ENCODE peak calls at places on chromosomes 11 and 22, in six cellular contexts. Z is endothelial cell of umbilical vein, E is psoas muscle, P is GM06990, G is astrocyte of the spinal cord, Q is kidney epithelial cell. L is an unnamed sample.

GRCh38 chr22:40479887-40480538 is 109.6 kb downstream of the SGSM3 start:
- DNase-seq in Z (no peak), P (no peak), E (no peak), Q (no peak), G (no peak), L (no peak)

GRCh38 chr11:77517226-77517625 is 43.3 kb upstream of the PAK1 start:
- DNase-seq in E (no peak), P (no peak), Q (no peak), G (peak; percentile 20), Z (peak; percentile 79), L (no peak)

GRCh38 chr11:15333407-15333806 is 218.7 kb downstream of the INSC start:
- DNase-seq in G (no peak), E (no peak), Z (no peak), P (no peak), Q (no peak), L (no peak)

GRCh38 chr11:118200901-118201680 is 23.7 kb downstream of the JAML start:
- DNase-seq in P (no peak), Q (no peak), Z (no peak), G (no peak), E (no peak), L (no peak)

GRCh38 chr22:47174096-47174495 is 411.6 kb downstream of the TBC1D22A start:
- DNase-seq in G (no peak), E (no peak), P (peak; percentile 3), Q (no peak), Z (no peak), L (no peak)

GRCh38 chr11:21710791-21711190 is 482.1 kb upstream of the ANO5 start:
- DNase-seq in Q (no peak), P (no peak), Z (no peak), E (no peak), G (no peak), L (no peak)

GRCh38 chr22:40819741-40820140 is 595 bp upstream of the SLC25A17 start:
- DNase-seq in Z (no peak), Q (no peak), P (no peak), E (no peak), G (no peak), L (no peak)

GRCh38 chr22:31678748-31679147 is 16.7 kb upstream of the PISD start:
- DNase-seq in Z (no peak), E (no peak), G (no peak), Q (no peak), P (no peak), L (no peak)

GRCh38 chr11:126544311-126545056 is 189.0 kb downstream of the ST3GAL4 start:
- DNase-seq in G (peak; percentile 73), Q (peak; percentile 19), Z (peak; percentile 34), P (no peak), E (no peak), L (no peak)

GRCh38 chr11:35598254-35599125 is 19.8 kb upstream of the FJX1 start:
- DNase-seq in E (no peak), P (peak; percentile 39), Z (no peak), G (no peak), Q (no peak), L (no peak)

GRCh38 chr22:23784215-23784732 is 2.5 kb upstream of the SMARCB1 start:
- DNase-seq in E (no peak), P (no peak), G (peak; percentile 54), Q (no peak), Z (no peak), L (peak; percentile 51)

GRCh38 chr11:129737535-129738230 is 78.0 kb upstream of the TMEM45B start:
- DNase-seq in E (no peak), G (no peak), Q (no peak), P (no peak), Z (no peak), L (no peak)

GRCh38 chr22:44366372-44367310 is 53.9 kb upstream of the SHISAL1 start:
- DNase-seq in Q (no peak), P (no peak), E (peak; percentile 12), G (no peak), Z (peak; percentile 11), L (no peak)

GRCh38 chr11:21933095-21933494 is 259.8 kb upstream of the ANO5 start:
- DNase-seq in Z (no peak), G (no peak), E (no peak), Q (no peak), P (no peak), L (no peak)

GRCh38 chr11:2305140-2305861 is 3.5 kb downstream of the TSPAN32 start:
- DNase-seq in G (peak; percentile 59), Z (peak; percentile 56), Q (no peak), P (peak; percentile 57), E (peak; percentile 87), L (peak; percentile 20)

GRCh38 chr11:12117200-12117995 is 7.0 kb downstream of the MICAL2 start:
- DNase-seq in Q (no peak), E (no peak), G (no peak), P (no peak), Z (no peak), L (no peak)

GRCh38 chr22:21563912-21564311 is 3.6 kb upstream of the UBE2L3 start:
- DNase-seq in P (no peak), G (no peak), Q (no peak), E (no peak), Z (no peak), L (no peak)

GRCh38 chr11:117395476-117395875 is 67.8 kb downstream of the CEP164 start:
- DNase-seq in P (no peak), Q (no peak), Z (no peak), G (no peak), E (no peak), L (no peak)

GRCh38 chr22:42368379-42369249 is 63.6 kb downstream of the NFAM1 start:
- DNase-seq in Z (no peak), Q (no peak), E (peak; percentile 31), P (no peak), G (no peak), L (no peak)

GRCh38 chr22:42369250-42370041 is 62.8 kb downstream of the NFAM1 start:
- DNase-seq in P (peak; percentile 80), G (peak; percentile 83), Q (peak; percentile 58), E (peak; percentile 91), Z (peak; percentile 75), L (peak; percentile 35)

GRCh38 chr22:42365942-42366660 is 66.1 kb downstream of the NFAM1 start:
- DNase-seq in G (no peak), E (no peak), Q (no peak), Z (no peak), P (no peak), L (no peak)

GRCh38 chr22:42366815-42367581 is 65.2 kb downstream of the NFAM1 start:
- DNase-seq in Q (no peak), P (no peak), G (no peak), E (peak; percentile 47), Z (no peak), L (no peak)

DNA sequence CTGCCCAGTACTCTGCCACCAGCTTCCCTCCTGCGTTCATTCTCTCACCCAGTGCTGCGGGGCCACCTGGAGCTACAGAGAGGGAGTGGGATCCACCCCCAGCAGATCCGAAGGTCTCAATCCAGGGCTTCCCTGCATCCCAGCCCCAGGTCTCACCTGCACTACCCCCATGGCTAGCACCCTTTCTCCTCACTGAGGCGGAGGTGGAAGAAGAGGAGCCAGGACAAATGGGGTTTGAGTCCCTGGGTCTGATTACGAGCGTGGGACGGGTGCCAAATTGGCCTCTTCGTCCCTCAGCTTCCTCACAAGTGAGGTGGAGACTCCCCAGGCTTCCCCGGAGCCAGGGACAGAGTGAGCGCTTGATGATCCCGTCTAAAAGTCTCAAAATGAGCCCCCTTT is 64.2 kb downstream of the NFAM1 start:
- DNase-seq in Q (no peak), P (no peak), E (peak; percentile 37), Z (no peak), G (no peak), L (no peak)
- H3K4me3 ChIP-seq in Q (no peak overlapping the region), P (no peak overlapping the region), E (peak overlapping the region; percentile 74), Z (no peak overlapping the region), G (no peak overlapping the region), L (no peak overlapping the region)

GRCh38 chr11:29452131-29452530 is 564.7 kb downstream of the KCNA4 start:
- DNase-seq in E (no peak), P (no peak), G (peak; percentile 87), Q (peak; percentile 77), Z (peak; percentile 94), L (no peak)

GRCh38 chr11:29447821-29448220 is 569.0 kb downstream of the KCNA4 start:
- DNase-seq in E (no peak), Q (no peak), Z (no peak), G (no peak), P (no peak), L (no peak)

GRCh38 chr11:29446132-29446531 is 570.7 kb downstream of the KCNA4 start:
- DNase-seq in Q (no peak), P (no peak), Z (no peak), E (no peak), G (no peak), L (no peak)

GRCh38 chr11:29449280-29450074 is 567.4 kb downstream of the KCNA4 start:
- DNase-seq in Q (no peak), G (no peak), E (no peak), Z (no peak), P (no peak), L (no peak)

GRCh38 chr11:29448246-29448877 is 568.5 kb downstream of the KCNA4 start:
- DNase-seq in Q (no peak), E (no peak), Z (peak; percentile 54), G (peak; percentile 58), P (no peak), L (no peak)
- TF ChIP-seq CTCF in Q (peak; percentile 72), E (no peak), Z (peak; percentile 56), G (peak; percentile 75), P (peak; percentile 41), L (peak; percentile 61)

GRCh38 chr11:69285091-69285490 is 8.9 kb upstream of the MYEOV start:
- DNase-seq in P (no peak), E (no peak), Z (no peak), G (no peak), Q (no peak), L (no peak)

GRCh38 chr11:69286358-69287327 is 7.3 kb upstream of the MYEOV start:
- DNase-seq in G (no peak), Z (no peak), Q (no peak), E (no peak), P (no peak), L (no peak)

GRCh38 chr11:69284081-69284511 is 9.9 kb upstream of the MYEOV start:
- DNase-seq in Z (no peak), P (no peak), G (no peak), E (no peak), Q (no peak), L (no peak)

GRCh38 chr11:69283446-69283845 is 10.5 kb upstream of the MYEOV start:
- DNase-seq in E (no peak), G (no peak), Q (no peak), P (no peak), Z (no peak), L (no peak)

GRCh38 chr11:69285766-69286165 is 8.2 kb upstream of the MYEOV start:
- DNase-seq in P (no peak), E (no peak), Q (no peak), G (no peak), Z (no peak), L (no peak)
- H3K4me3 ChIP-seq in P (no peak overlapping the region), E (no peak overlapping the region), Q (no peak overlapping the region), G (no peak overlapping the region), Z (no peak overlapping the region), L (no peak overlapping the region)

DNA sequence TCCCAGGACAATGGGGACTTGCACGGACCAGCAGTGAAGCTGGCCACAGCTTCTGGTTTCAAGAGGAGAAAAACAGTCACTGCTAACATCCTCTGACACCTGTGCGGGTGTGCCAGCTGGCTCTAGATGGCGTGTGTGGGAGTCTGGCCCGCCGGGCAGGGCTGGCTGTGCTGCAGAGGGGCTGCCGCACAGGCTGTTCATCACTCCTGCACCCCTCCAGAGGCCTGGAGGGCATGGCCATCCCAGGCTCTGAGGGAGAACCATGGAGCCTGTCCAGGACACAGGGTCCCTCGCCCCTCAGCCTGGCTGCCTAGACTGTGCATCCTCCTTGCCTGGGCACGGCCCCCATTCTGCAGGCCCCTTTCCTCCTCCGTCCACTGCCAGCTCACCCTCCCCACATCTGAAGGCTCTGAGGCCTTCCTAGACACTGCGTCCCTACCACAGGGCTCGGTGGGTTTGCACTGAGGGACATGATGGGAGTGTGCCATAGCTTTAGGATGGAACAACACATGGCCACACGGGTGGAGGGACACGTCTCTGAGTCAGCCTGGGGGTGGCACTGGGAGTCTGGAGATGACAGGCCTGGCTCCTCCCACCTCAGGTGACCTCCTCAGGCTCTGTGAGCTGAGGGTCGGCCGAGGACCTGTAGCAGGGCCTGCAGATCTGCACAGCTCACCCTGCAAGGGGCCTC is 42.1 kb upstream of the GNB1L start:
- DNase-seq in E (no peak), P (no peak), G (no peak), Z (no peak), Q (no peak), L (no peak)
- TF ChIP-seq CTCF in E (no peak), P (no peak), G (no peak), Z (no peak), Q (no peak), L (no peak)

L was measured in AG09309.